ENCODE peak calls at places on chromosomes 12 and 14, in five cellular contexts. One of them, this sample, is unnamed.
A peak's percentile ranks its signal among the peaks of the same experiment; 100 is the strongest.

GRCh38 chr14:69355955-69356321 is 42.2 kb downstream of the ERH start:
- DNase-seq in T-helper 2 cell: no peak
- DNase-seq in HCEC 1CT: no peak
- DNase-seq in lung microvascular endothelial cell: peak; percentile 36
- DNase-seq in CD8-positive, alpha-beta memory T cell: no peak
- DNase-seq in this sample: no peak

GRCh38 chr14:102071283-102071998 is 15.4 kb downstream of the HSP90AA1 start:
- DNase-seq in HCEC 1CT: peak; percentile 17
- DNase-seq in CD8-positive, alpha-beta memory T cell: no peak
- DNase-seq in lung microvascular endothelial cell: peak; percentile 23
- DNase-seq in T-helper 2 cell: no peak
- DNase-seq in this sample: no peak

GRCh38 chr12:94553130-94553519 is 93.5 kb upstream of the CEP83 start:
- DNase-seq in T-helper 2 cell: no peak
- DNase-seq in CD8-positive, alpha-beta memory T cell: no peak
- DNase-seq in HCEC 1CT: peak; percentile 86
- DNase-seq in lung microvascular endothelial cell: peak; percentile 88
- DNase-seq in this sample: no peak

GRCh38 chr14:52906141-52906601 is 44.7 kb downstream of the FERMT2 start:
- DNase-seq in CD8-positive, alpha-beta memory T cell: no peak
- DNase-seq in lung microvascular endothelial cell: peak; percentile 86
- DNase-seq in T-helper 2 cell: no peak
- DNase-seq in HCEC 1CT: peak; percentile 94
- DNase-seq in this sample: no peak

GRCh38 chr14:39615352-39615751 is 183.1 kb upstream of the FBXO33 start:
- DNase-seq in HCEC 1CT: no peak
- DNase-seq in CD8-positive, alpha-beta memory T cell: no peak
- DNase-seq in T-helper 2 cell: no peak
- DNase-seq in lung microvascular endothelial cell: no peak
- DNase-seq in this sample: no peak

GRCh38 chr14:81314443-81315175 is 85.5 kb downstream of the STON2 start:
- DNase-seq in HCEC 1CT: no peak
- DNase-seq in CD8-positive, alpha-beta memory T cell: no peak
- DNase-seq in lung microvascular endothelial cell: no peak
- DNase-seq in T-helper 2 cell: no peak
- DNase-seq in this sample: no peak

GRCh38 chr14:97248973-97249372 is 451.8 kb downstream of the VRK1 start:
- DNase-seq in CD8-positive, alpha-beta memory T cell: no peak
- DNase-seq in T-helper 2 cell: no peak
- DNase-seq in lung microvascular endothelial cell: no peak
- DNase-seq in HCEC 1CT: no peak
- DNase-seq in this sample: no peak

GRCh38 chr14:66476964-66477363 is 9.2 kb upstream of the CCDC196 start:
- DNase-seq in HCEC 1CT: peak; percentile 59
- DNase-seq in CD8-positive, alpha-beta memory T cell: no peak
- DNase-seq in T-helper 2 cell: no peak
- DNase-seq in lung microvascular endothelial cell: peak; percentile 16
- DNase-seq in this sample: no peak

GRCh38 chr14:32933943-32934890 is 4.5 kb upstream of the NPAS3 start:
- DNase-seq in CD8-positive, alpha-beta memory T cell: no peak
- DNase-seq in HCEC 1CT: no peak
- DNase-seq in T-helper 2 cell: no peak
- DNase-seq in lung microvascular endothelial cell: no peak
- DNase-seq in this sample: no peak

GRCh38 chr14:61646366-61647101 is 48.8 kb upstream of the HIF1A start:
- DNase-seq in CD8-positive, alpha-beta memory T cell: no peak
- DNase-seq in lung microvascular endothelial cell: no peak
- DNase-seq in T-helper 2 cell: no peak
- DNase-seq in HCEC 1CT: peak; percentile 23
- DNase-seq in this sample: no peak

GRCh38 chr12:62331306-62331705 is 71.1 kb downstream of the USP15 start:
- DNase-seq in HCEC 1CT: no peak
- DNase-seq in CD8-positive, alpha-beta memory T cell: no peak
- DNase-seq in lung microvascular endothelial cell: no peak
- DNase-seq in T-helper 2 cell: no peak
- DNase-seq in this sample: no peak

GRCh38 chr12:46547421-46548340 is 175.1 kb upstream of the SLC38A2 start:
- DNase-seq in CD8-positive, alpha-beta memory T cell: no peak
- DNase-seq in HCEC 1CT: peak; percentile 43
- DNase-seq in lung microvascular endothelial cell: peak; percentile 55
- DNase-seq in T-helper 2 cell: no peak
- DNase-seq in this sample: no peak

This sample was measured in T-helper 1 cell.